ENCODE peak calls at places on chromosomes 7 and 10, in seven cellular contexts. D is NCI-H1105 treated with DMSO at 0.1 percent for 48 hours; X is left ventricle myocardium inferior; U is CD4-positive, alpha-beta T cell; T is activated CD4-positive, alpha-beta memory T cell treated with anti-CD3 and anti-CD28 coated beads, Interleukin-2, amount 10 ng/mL, durations not matched to agents 7 days and 5 days; Z is transverse colon; W is progenitor cell of endocrine pancreas. L is an unnamed sample.

GRCh38 chr10:113907166-113907565 is 52.7 kb downstream of the NHLRC2 start:
- DNase-seq in D (no peak), X (no peak), U (no peak), T (no peak), Z (no peak), W (no peak), L (no peak)

GRCh38 chr10:124578231-124579002 is 116.8 kb downstream of the LHPP start:
- DNase-seq in D (no peak), X (no peak), U (no peak), T (no peak), Z (no peak), W (no peak), L (no peak)

GRCh38 chr7:90250601-90251303 is 5.8 kb downstream of the CFAP69 start:
- DNase-seq in D (no peak), X (no peak), U (no peak), T (no peak), Z (no peak), W (no peak), L (no peak)

GRCh38 chr7:79420464-79420863 is 33.0 kb downstream of the MAGI2 start:
- DNase-seq in D (no peak), X (no peak), U (no peak), T (no peak), Z (no peak), W (no peak), L (no peak)

GRCh38 chr7:30238721-30239441 is 45.5 kb upstream of the ZNRF2 start:
- DNase-seq in D (peak), X (peak), U (no peak), T (peak), Z (peak), W (no peak), L (no peak)

GRCh38 chr10:124168581-124168980 is 75.2 kb upstream of the CHST15 start:
- DNase-seq in D (no peak), X (no peak), U (no peak), T (no peak), Z (no peak), W (no peak), L (no peak)

GRCh38 chr7:1725199-1725701 is 55.2 kb downstream of the ELFN1 start:
- DNase-seq in D (peak), X (peak), U (no peak), T (no peak), Z (peak), W (no peak), L (no peak)

GRCh38 chr10:76125900-76126299 is 694.5 kb downstream of the LRMDA start:
- DNase-seq in D (no peak), X (no peak), U (no peak), T (no peak), Z (no peak), W (no peak), L (no peak)

GRCh38 chr7:133044722-133045473 is 37.0 kb downstream of the CHCHD3 start:
- DNase-seq in D (no peak), X (no peak), U (no peak), T (no peak), Z (no peak), W (no peak), L (no peak)

GRCh38 chr10:125123363-125124113 is 36.8 kb downstream of the CTBP2 start:
- DNase-seq in D (no peak), X (peak), U (no peak), T (no peak), Z (peak), W (no peak), L (peak)

GRCh38 chr7:53657586-53657985 is 622.2 kb downstream of the POM121L12 start:
- DNase-seq in D (no peak), X (no peak), U (no peak), T (no peak), Z (no peak), W (no peak), L (no peak)

GRCh38 chr10:44125879-44126675 is 258.8 kb downstream of the CXCL12 start:
- DNase-seq in D (no peak), X (no peak), U (no peak), T (no peak), Z (no peak), W (no peak), L (no peak)

GRCh38 chr7:100142461-100142860 is 6.3 kb upstream of the LAMTOR4 start:
- DNase-seq in D (no peak), X (no peak), U (no peak), T (no peak), Z (no peak), W (no peak), L (no peak)

GRCh38 chr7:134684165-134684564 is 37.5 kb downstream of the BPGM start:
- DNase-seq in D (no peak), X (no peak), U (no peak), T (no peak), Z (no peak), W (no peak), L (no peak)

GRCh38 chr10:26046073-26046684 is 112.2 kb downstream of the MYO3A start:
- DNase-seq in D (no peak), X (no peak), U (no peak), T (no peak), Z (no peak), W (no peak), L (no peak)

GRCh38 chr10:103859161-103860141 is 4.1 kb upstream of the SH3PXD2A start:
- DNase-seq in D (peak), X (no peak), U (peak), T (peak), Z (peak), W (peak), L (peak)

GRCh38 chr7:155230169-155230593 is 67.5 kb upstream of the INSIG1 start:
- DNase-seq in D (no peak), X (peak), U (no peak), T (no peak), Z (no peak), W (no peak), L (peak)

GRCh38 chr10:60962946-60963345 is 19.0 kb upstream of the RHOBTB1 start:
- DNase-seq in D (no peak), X (no peak), U (no peak), T (no peak), Z (no peak), W (no peak), L (no peak)

GRCh38 chr10:6382081-6382480 is 179.3 kb downstream of the PFKFB3 start:
- DNase-seq in D (no peak), X (no peak), U (peak), T (no peak), Z (peak), W (no peak), L (no peak)

GRCh38 chr10:92757720-92758119 is 68.0 kb downstream of the HHEX start:
- DNase-seq in D (no peak), X (no peak), U (no peak), T (no peak), Z (no peak), W (no peak), L (no peak)

GRCh38 chr10:24950439-24950838 is 2.0 kb downstream of the PRTFDC1 start:
- DNase-seq in D (no peak), X (no peak), U (no peak), T (no peak), Z (no peak), W (no peak), L (no peak)

GRCh38 chr7:126856691-126857291 is 395.9 kb downstream of the GRM8 start:
- DNase-seq in D (no peak), X (no peak), U (no peak), T (no peak), Z (no peak), W (no peak), L (no peak)

GRCh38 chr10:15540729-15541128 is 169.6 kb upstream of the FAM171A1 start:
- DNase-seq in D (no peak), X (no peak), U (no peak), T (no peak), Z (no peak), W (no peak), L (no peak)

GRCh38 chr10:35079763-35080162 is 10.4 kb downstream of the CUL2 start:
- DNase-seq in D (no peak), X (no peak), U (no peak), T (no peak), Z (no peak), W (no peak), L (peak)

GRCh38 chr10:46232084-46232483 is 54.7 kb upstream of the ANTXRL start:
- DNase-seq in D (no peak), X (no peak), U (no peak), T (no peak), Z (no peak), W (no peak), L (peak)

GRCh38 chr7:148501707-148502139 is 88.8 kb upstream of the C7orf33 start:
- DNase-seq in D (peak), X (no peak), U (no peak), T (no peak), Z (peak), W (peak), L (peak)

GRCh38 chr7:143130541-143130940 is 1.3 kb upstream of the PIP start:
- DNase-seq in D (no peak), X (no peak), U (no peak), T (no peak), Z (no peak), W (no peak), L (no peak)

GRCh38 chr10:97025613-97026242 is 160.0 kb downstream of the SLIT1 start:
- DNase-seq in D (peak), X (no peak), U (peak), T (peak), Z (peak), W (no peak), L (peak)

GRCh38 chr10:124605856-124606812 is 138.0 kb downstream of the FAM53B start:
- DNase-seq in D (no peak), X (no peak), U (no peak), T (no peak), Z (no peak), W (no peak), L (no peak)

GRCh38 chr7:132580277-132580676 is 4.0 kb upstream of the PLXNA4 start:
- DNase-seq in D (no peak), X (no peak), U (no peak), T (no peak), Z (no peak), W (no peak), L (no peak)

GRCh38 chr10:75234683-75235374 is 928 bp downstream of the COMTD1 start:
- DNase-seq in D (peak), X (no peak), U (peak), T (no peak), Z (peak), W (peak), L (peak)

GRCh38 chr10:5595591-5596590 is 70.5 kb downstream of the ASB13 start:
- DNase-seq in D (no peak), X (no peak), U (no peak), T (no peak), Z (no peak), W (no peak), L (no peak)

GRCh38 chr10:81018898-81019890 is 481.5 kb downstream of the SH2D4B start:
- DNase-seq in D (peak), X (no peak), U (no peak), T (no peak), Z (no peak), W (no peak), L (peak)

GRCh38 chr10:60203993-60204618 is 185.6 kb downstream of the ANK3 start:
- DNase-seq in D (peak), X (no peak), U (no peak), T (no peak), Z (no peak), W (no peak), L (no peak)

GRCh38 chr7:84216477-84216876 is 21.9 kb upstream of the SEMA3A start:
- DNase-seq in D (no peak), X (no peak), U (no peak), T (no peak), Z (no peak), W (no peak), L (no peak)